ENCODE peak calls at places on chromosome 14, in five cellular contexts. N is left cardiac atrium; M is iPS-NIHi11; L is stimulated activated CD8-positive, alpha-beta memory T cell treated with anti-CD3 and anti-CD28 coated beads, Interleukin-7, amount 100 ng/mL, for 1 hour; I is T-helper 2 cell. E is an unnamed sample.

GRCh38 chr14:31229009-31229408 is 21.4 kb upstream of the HECTD1 start:
- DNase-seq in I (no peak), L (no peak), N (no peak), M (no peak), E (no peak)

GRCh38 chr14:65910108-65910507 is 497.6 kb downstream of the FUT8 start:
- DNase-seq in N (no peak), I (no peak), L (no peak), M (no peak), E (no peak)

GRCh38 chr14:104678346-104678745 is 11.1 kb upstream of the INF2 start:
- DNase-seq in L (no peak), N (peak; percentile 59), I (no peak), M (no peak), E (no peak)

GRCh38 chr14:30748343-30748742 is 126.0 kb upstream of the COCH start:
- DNase-seq in N (no peak), M (no peak), L (no peak), I (no peak), E (no peak)

GRCh38 chr14:23321572-23322547 is 603 bp downstream of the PABPN1 start:
- DNase-seq in M (peak; percentile 63), N (peak; percentile 63), L (no peak), I (peak; percentile 55), E (peak; percentile 34)

GRCh38 chr14:22657861-22658260 is 13.7 kb upstream of the OR6J1 start:
- DNase-seq in N (no peak), I (no peak), M (no peak), L (no peak), E (no peak)

GRCh38 chr14:99363616-99364290 is 91.8 kb upstream of the BCL11B start:
- DNase-seq in L (no peak), N (no peak), M (peak; percentile 77), I (no peak), E (no peak)

GRCh38 chr14:88417594-88417993 is 32.1 kb downstream of the SPATA7 start:
- DNase-seq in N (no peak), L (no peak), M (no peak), I (no peak), E (no peak)

GRCh38 chr14:93100098-93100497 is 15.6 kb downstream of the ITPK1 start:
- DNase-seq in I (no peak), L (no peak), N (no peak), M (peak; percentile 13), E (no peak)

GRCh38 chr14:99809376-99809775 is 16.2 kb downstream of the EML1 start:
- DNase-seq in N (peak; percentile 71), I (no peak), L (no peak), M (no peak), E (no peak)

GRCh38 chr14:24504425-24504824 is 3.6 kb downstream of the CMA1 start:
- DNase-seq in I (no peak), N (no peak), M (no peak), L (no peak), E (no peak)